ENCODE peak calls at places on chromosomes 7 and 10, in five cellular contexts. O, A, V, S and W are unnamed samples.

GRCh38 chr7:21304836-21305235 is 123.0 kb upstream of the SP4 start:
- DNase-seq in V (no peak), O (no peak), S (no peak), A (no peak), W (no peak)

GRCh38 chr10:110273474-110273873 is 31.2 kb downstream of the SMNDC1 start:
- DNase-seq in A (peak; percentile 59), V (peak; percentile 48), O (peak; percentile 92), S (peak; percentile 88), W (peak; percentile 77)

GRCh38 chr10:11279286-11279685 is 261.6 kb downstream of the CELF2 start:
- DNase-seq in V (no peak), A (no peak), O (no peak), S (no peak), W (no peak)

GRCh38 chr7:100406767-100407166 is 21.7 kb downstream of the ZCWPW1 start:
- DNase-seq in O (peak; percentile 71), V (no peak), A (no peak), S (peak; percentile 39), W (peak; percentile 16)

GRCh38 chr7:131861620-131862346 is 305.4 kb upstream of the PODXL start:
- DNase-seq in O (peak; percentile 19), V (no peak), A (peak; percentile 12), S (no peak), W (peak; percentile 2)

GRCh38 chr7:134941947-134942346 is 44.4 kb upstream of the AGBL3 start:
- DNase-seq in A (no peak), S (no peak), O (no peak), V (no peak), W (no peak)

GRCh38 chr7:109868215-109868614 is 1222.7 kb upstream of the LRRN3 start:
- DNase-seq in A (no peak), O (no peak), V (no peak), S (no peak), W (no peak)

GRCh38 chr10:132939378-132939955 is 2.9 kb downstream of the CFAP46 start:
- DNase-seq in A (no peak), S (no peak), O (no peak), V (no peak), W (no peak)

GRCh38 chr7:155874411-155874810 is 62.1 kb upstream of the SHH start:
- DNase-seq in S (no peak), V (no peak), A (no peak), O (no peak), W (no peak)

GRCh38 chr10:77036993-77037734 is 600.4 kb downstream of the KCNMA1 start:
- DNase-seq in S (peak; percentile 22), A (peak; percentile 28), V (peak; percentile 41), O (peak; percentile 26), W (peak; percentile 34)

GRCh38 chr7:100017300-100017699 is 1.9 kb downstream of the ZKSCAN1 start:
- DNase-seq in S (no peak), A (no peak), O (no peak), V (no peak), W (peak; percentile 56)

GRCh38 chr10:86698207-86698940 is 30.1 kb downstream of the LDB3 start:
- DNase-seq in S (no peak), V (no peak), O (no peak), A (no peak), W (no peak)

GRCh38 chr7:7552199-7552598 is 14.5 kb upstream of the MIOS start:
- DNase-seq in V (no peak), A (no peak), S (no peak), O (no peak), W (no peak)

GRCh38 chr10:72250666-72251065 is 23.1 kb upstream of the DDIT4 start:
- DNase-seq in S (peak; percentile 86), A (peak; percentile 46), V (no peak), O (peak; percentile 82), W (peak; percentile 91)

GRCh38 chr10:624605-625334 is 64.7 kb downstream of the DIP2C start:
- DNase-seq in S (peak; percentile 93), O (peak; percentile 89), A (no peak), V (no peak), W (peak; percentile 92)

GRCh38 chr10:97499561-97500296 is 1.0 kb downstream of the UBTD1 start:
- DNase-seq in S (peak; percentile 77), O (peak; percentile 72), V (no peak), A (no peak), W (peak; percentile 67)

GRCh38 chr10:98309366-98310355 is 41.7 kb upstream of the LOXL4 start:
- DNase-seq in O (peak; percentile 75), A (peak; percentile 29), V (peak; percentile 27), S (peak; percentile 83), W (peak; percentile 83)

GRCh38 chr7:8037151-8037550 is 68.6 kb downstream of the GLCCI1 start:
- DNase-seq in V (no peak), A (no peak), S (no peak), O (peak; percentile 28), W (no peak)

GRCh38 chr10:72014197-72014596 is 50.0 kb downstream of the CHST3 start:
- DNase-seq in V (no peak), S (no peak), O (no peak), A (no peak), W (no peak)

GRCh38 chr10:13684252-13684791 is 97.6 kb downstream of the PRPF18 start:
- DNase-seq in S (peak; percentile 81), V (no peak), A (no peak), O (peak; percentile 93), W (peak; percentile 78)

GRCh38 chr7:129825005-129825553 is 127.7 kb downstream of the UBE2H start:
- DNase-seq in S (no peak), V (peak; percentile 76), A (peak; percentile 80), O (peak; percentile 43), W (peak; percentile 23)

GRCh38 chr7:129821476-129821875 is 131.3 kb downstream of the UBE2H start:
- DNase-seq in A (no peak), O (no peak), S (no peak), V (no peak), W (no peak)

GRCh38 chr7:129825554-129826267 is 127.0 kb downstream of the UBE2H start:
- DNase-seq in V (peak; percentile 82), S (peak; percentile 48), A (peak; percentile 70), O (peak; percentile 68), W (peak; percentile 58)

GRCh38 chr7:129827467-129827990 is 125.2 kb downstream of the UBE2H start:
- DNase-seq in S (no peak), A (no peak), V (no peak), O (no peak), W (no peak)

DNA sequence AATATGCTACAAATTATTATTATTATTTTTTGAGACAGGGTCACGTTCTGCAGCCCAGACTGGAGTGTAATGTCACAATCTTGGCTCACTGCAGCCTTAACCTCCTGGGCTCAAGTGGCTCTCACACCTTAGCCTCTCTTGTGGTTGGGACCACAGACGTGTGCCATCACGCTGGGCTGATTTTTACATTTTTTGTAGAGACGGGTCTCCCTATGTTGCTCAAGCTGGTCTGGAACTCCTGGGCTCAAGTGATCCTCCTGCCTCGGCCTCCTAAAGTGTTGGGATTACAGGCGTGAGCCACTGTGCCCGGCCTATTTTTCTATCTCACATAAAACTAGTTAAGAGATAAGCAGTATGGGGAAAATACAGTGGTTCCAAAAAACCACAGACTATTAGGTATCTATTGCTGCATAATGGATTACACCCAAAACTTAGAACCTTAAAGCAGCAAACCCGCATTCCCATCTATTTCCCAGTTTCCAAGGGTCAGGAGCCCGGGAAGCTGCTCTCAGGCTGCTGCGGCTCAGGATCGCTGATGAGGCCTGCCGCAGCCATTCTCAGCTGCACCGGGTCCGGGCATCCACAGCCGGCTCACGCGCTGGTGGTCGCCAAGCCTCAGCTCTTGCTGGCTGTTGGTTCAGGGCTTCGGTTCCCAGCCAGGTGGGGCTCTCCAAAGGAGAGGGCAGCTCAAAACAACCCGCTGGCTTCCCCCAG is 128.3 kb downstream of the UBE2H start:
- DNase-seq in V (no peak), S (no peak), A (no peak), O (no peak), W (no peak)
- H3K4me3 ChIP-seq in V (peak overlapping the region; percentile 82), S (peak overlapping the region; percentile 75), A (peak overlapping the region; percentile 88), O (peak overlapping the region; percentile 73), W (peak overlapping the region; percentile 83)

DNA sequence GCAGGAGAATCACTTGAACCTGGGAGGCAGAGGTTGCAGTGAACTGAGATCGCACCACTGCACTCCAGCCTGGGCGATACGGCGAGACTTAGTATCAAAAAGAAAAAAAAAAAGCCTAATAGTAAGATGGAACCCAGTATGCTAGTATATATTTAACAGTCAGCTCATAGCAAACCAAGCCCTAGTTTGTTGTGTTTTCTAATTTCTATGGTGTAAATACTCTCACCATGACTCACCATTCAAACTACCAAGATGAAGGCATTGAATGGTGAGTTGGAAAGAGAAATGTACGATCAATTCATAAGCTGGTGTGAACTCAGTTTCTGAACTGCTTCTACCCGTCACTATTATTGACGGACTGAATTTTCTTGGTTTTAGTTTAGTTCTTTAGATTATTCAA is 173.7 kb upstream of the KAT6B start:
- DNase-seq in S (no peak), O (peak; percentile 11), V (no peak), A (no peak), W (no peak)
- TF ChIP-seq CTCF in S (no peak), O (no peak), V (no peak), A (no peak), W (no peak)

DNA sequence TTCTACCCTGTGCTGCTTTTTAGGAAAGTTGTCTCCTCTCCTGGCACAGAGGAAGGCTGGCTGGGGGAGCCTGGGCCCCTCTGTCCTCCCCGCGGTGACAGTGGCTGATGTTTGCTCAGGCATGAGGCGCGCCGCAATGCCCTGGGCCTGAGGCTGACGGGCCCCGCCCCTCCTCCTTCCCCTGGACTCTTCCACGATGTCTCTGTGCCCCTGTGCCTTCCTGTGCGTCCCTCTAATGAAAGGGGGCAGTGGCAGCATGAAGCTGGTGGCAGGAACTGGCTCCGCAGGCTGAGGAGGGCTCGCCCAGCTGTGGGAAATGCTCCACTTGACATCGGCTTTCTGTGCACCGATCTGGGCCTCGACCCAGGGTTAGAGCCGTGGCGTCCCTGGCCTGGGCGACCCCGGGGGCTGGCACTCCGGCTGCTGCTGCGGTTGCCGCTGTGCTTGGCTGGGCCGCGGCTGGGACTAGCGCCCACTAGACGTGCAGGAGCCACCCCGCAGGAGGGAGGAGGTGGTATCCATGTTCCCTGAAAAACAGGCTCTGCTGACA is 67.9 kb downstream of the ZNF680 start:
- DNase-seq in S (no peak), V (no peak), O (no peak), A (no peak), W (no peak)
- H3K4me3 ChIP-seq in S (no peak overlapping the region), V (no peak overlapping the region), O (no peak overlapping the region), A (no peak overlapping the region), W (peak overlapping the region; percentile 40)

GRCh38 chr7:6444516-6445269 is 3.1 kb downstream of the DAGLB start:
- DNase-seq in S (no peak), V (no peak), A (no peak), O (peak; percentile 47), W (peak; percentile 20)

GRCh38 chr7:6448943-6449543 is 1.3 kb upstream of the DAGLB start:
- DNase-seq in O (no peak), A (no peak), V (no peak), S (no peak), W (no peak)

GRCh38 chr7:6446977-6447588 is 671 bp downstream of the DAGLB start:
- DNase-seq in A (peak; percentile 88), S (peak; percentile 91), O (peak; percentile 93), V (peak; percentile 56), W (peak; percentile 83)

GRCh38 chr7:6451224-6451705 is 3.5 kb upstream of the DAGLB start:
- DNase-seq in O (no peak), A (no peak), V (no peak), S (no peak), W (no peak)

DNA sequence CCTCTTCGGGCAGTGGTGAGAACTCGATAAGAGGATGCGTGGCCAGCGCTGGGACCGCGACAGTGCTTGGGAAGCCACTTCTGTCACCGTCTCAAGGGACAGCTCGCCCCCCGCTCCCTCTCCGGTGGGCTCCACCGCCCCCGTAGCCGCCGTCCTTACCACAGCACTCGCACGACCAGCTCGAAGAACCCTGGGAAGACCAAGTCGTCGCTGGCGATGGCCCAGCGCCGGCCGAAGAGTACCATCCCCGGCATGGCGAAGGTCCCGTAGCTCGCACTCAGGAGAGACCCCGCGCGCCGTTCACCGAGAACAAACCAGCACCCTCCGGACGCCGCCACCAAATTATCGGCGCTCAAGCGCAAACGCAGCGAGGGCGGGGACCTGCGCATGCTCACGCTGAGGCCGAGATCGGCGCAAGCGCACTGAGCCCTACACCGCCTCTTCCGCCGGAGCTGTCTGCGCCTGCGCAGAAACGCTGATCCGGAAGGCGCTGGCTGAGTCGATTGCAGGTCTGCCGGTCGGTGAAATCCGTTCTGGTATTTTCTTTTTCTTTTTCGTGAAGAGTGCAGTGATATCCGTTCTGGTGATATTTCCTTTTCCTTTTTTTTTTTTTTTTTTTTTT is at the start of gene DAGLB:
- DNase-seq in S (peak; percentile 90), V (peak; percentile 97), O (peak; percentile 92), A (peak; percentile 85), W (peak; percentile 90)
- TF ChIP-seq CTCF in S (no peak), V (no peak), O (no peak), A (no peak), W (no peak)